ENCODE peak calls at places on chromosomes 13 and 19, in ten cellular contexts. One of them, this sample, is unnamed.

GRCh38 chr19:41876847-41877489 is at the start of gene CD79A:
- DNase-seq in foreskin fibroblast: no peak
- DNase-seq in Peyer's patch: peak; percentile 94
- DNase-seq in progenitor cell of endocrine pancreas: no peak
- DNase-seq in kidney epithelial cell: no peak
- DNase-seq in breast epithelium: no peak
- DNase-seq in prostate gland: no peak
- DNase-seq in CD4-positive, alpha-beta T cell: no peak
- DNase-seq in RWPE1: no peak
- DNase-seq in endodermal cell: no peak
- DNase-seq in this sample: no peak

GRCh38 chr19:43820098-43820860 is 6.8 kb upstream of the ZNF283 start:
- DNase-seq in foreskin fibroblast: peak; percentile 47
- DNase-seq in Peyer's patch: peak; percentile 51
- DNase-seq in progenitor cell of endocrine pancreas: no peak
- DNase-seq in kidney epithelial cell: no peak
- DNase-seq in breast epithelium: no peak
- DNase-seq in prostate gland: no peak
- DNase-seq in CD4-positive, alpha-beta T cell: no peak
- DNase-seq in RWPE1: peak; percentile 19
- DNase-seq in endodermal cell: peak; percentile 58
- DNase-seq in this sample: no peak

GRCh38 chr13:66933994-66934393 is 296.1 kb downstream of the PCDH9 start:
- DNase-seq in foreskin fibroblast: peak; percentile 83
- DNase-seq in Peyer's patch: no peak
- DNase-seq in progenitor cell of endocrine pancreas: no peak
- DNase-seq in kidney epithelial cell: peak; percentile 90
- DNase-seq in breast epithelium: no peak
- DNase-seq in prostate gland: no peak
- DNase-seq in CD4-positive, alpha-beta T cell: no peak
- DNase-seq in RWPE1: peak; percentile 50
- DNase-seq in endodermal cell: no peak
- DNase-seq in this sample: no peak

GRCh38 chr13:21517576-21517975 is 58.5 kb upstream of the ZDHHC20 start:
- DNase-seq in foreskin fibroblast: no peak
- DNase-seq in Peyer's patch: no peak
- DNase-seq in progenitor cell of endocrine pancreas: no peak
- DNase-seq in kidney epithelial cell: no peak
- DNase-seq in breast epithelium: no peak
- DNase-seq in prostate gland: no peak
- DNase-seq in CD4-positive, alpha-beta T cell: no peak
- DNase-seq in RWPE1: no peak
- DNase-seq in endodermal cell: no peak
- DNase-seq in this sample: no peak

GRCh38 chr13:43306364-43306763 is 283.0 kb downstream of the DNAJC15 start:
- DNase-seq in foreskin fibroblast: no peak
- DNase-seq in Peyer's patch: no peak
- DNase-seq in progenitor cell of endocrine pancreas: no peak
- DNase-seq in kidney epithelial cell: no peak
- DNase-seq in breast epithelium: no peak
- DNase-seq in prostate gland: no peak
- DNase-seq in CD4-positive, alpha-beta T cell: no peak
- DNase-seq in RWPE1: no peak
- DNase-seq in endodermal cell: no peak
- DNase-seq in this sample: no peak

GRCh38 chr19:6519289-6519688 is 11.5 kb upstream of the TNFSF9 start:
- DNase-seq in foreskin fibroblast: peak; percentile 45
- DNase-seq in Peyer's patch: no peak
- DNase-seq in progenitor cell of endocrine pancreas: no peak
- DNase-seq in kidney epithelial cell: peak; percentile 52
- DNase-seq in breast epithelium: no peak
- DNase-seq in prostate gland: no peak
- DNase-seq in CD4-positive, alpha-beta T cell: no peak
- DNase-seq in RWPE1: peak; percentile 66
- DNase-seq in endodermal cell: no peak
- DNase-seq in this sample: no peak

GRCh38 chr19:13134626-13135025 is 15.5 kb downstream of the STX10 start:
- DNase-seq in foreskin fibroblast: no peak
- DNase-seq in Peyer's patch: no peak
- DNase-seq in progenitor cell of endocrine pancreas: no peak
- DNase-seq in kidney epithelial cell: no peak
- DNase-seq in breast epithelium: no peak
- DNase-seq in prostate gland: no peak
- DNase-seq in CD4-positive, alpha-beta T cell: no peak
- DNase-seq in RWPE1: no peak
- DNase-seq in endodermal cell: no peak
- DNase-seq in this sample: no peak

GRCh38 chr19:55027472-55028337 is 10.4 kb downstream of the GP6 start:
- DNase-seq in foreskin fibroblast: no peak
- DNase-seq in Peyer's patch: no peak
- DNase-seq in progenitor cell of endocrine pancreas: no peak
- DNase-seq in kidney epithelial cell: no peak
- DNase-seq in breast epithelium: no peak
- DNase-seq in prostate gland: no peak
- DNase-seq in CD4-positive, alpha-beta T cell: no peak
- DNase-seq in RWPE1: no peak
- DNase-seq in endodermal cell: no peak
- DNase-seq in this sample: no peak

GRCh38 chr13:87274209-87274819 is 396.9 kb upstream of the SLITRK5 start:
- DNase-seq in foreskin fibroblast: no peak
- DNase-seq in Peyer's patch: peak; percentile 52
- DNase-seq in progenitor cell of endocrine pancreas: peak; percentile 33
- DNase-seq in kidney epithelial cell: peak; percentile 14
- DNase-seq in breast epithelium: no peak
- DNase-seq in prostate gland: no peak
- DNase-seq in CD4-positive, alpha-beta T cell: no peak
- DNase-seq in RWPE1: peak; percentile 19
- DNase-seq in endodermal cell: peak; percentile 82
- DNase-seq in this sample: peak; percentile 60

GRCh38 chr19:10915511-10916091 is 12.8 kb downstream of the YIPF2 start:
- DNase-seq in foreskin fibroblast: peak; percentile 98
- DNase-seq in Peyer's patch: no peak
- DNase-seq in progenitor cell of endocrine pancreas: no peak
- DNase-seq in kidney epithelial cell: peak; percentile 41
- DNase-seq in breast epithelium: no peak
- DNase-seq in prostate gland: no peak
- DNase-seq in CD4-positive, alpha-beta T cell: no peak
- DNase-seq in RWPE1: peak; percentile 80
- DNase-seq in endodermal cell: no peak
- DNase-seq in this sample: no peak

GRCh38 chr19:11377237-11377636 is 2.8 kb downstream of the SWSAP1 start:
- DNase-seq in foreskin fibroblast: peak; percentile 78
- DNase-seq in Peyer's patch: no peak
- DNase-seq in progenitor cell of endocrine pancreas: no peak
- DNase-seq in kidney epithelial cell: peak; percentile 69
- DNase-seq in breast epithelium: no peak
- DNase-seq in prostate gland: peak; percentile 54
- DNase-seq in CD4-positive, alpha-beta T cell: no peak
- DNase-seq in RWPE1: peak; percentile 46
- DNase-seq in endodermal cell: no peak
- DNase-seq in this sample: no peak

GRCh38 chr13:35690546-35690945 is 214.1 kb upstream of the MAB21L1 start:
- DNase-seq in foreskin fibroblast: no peak
- DNase-seq in Peyer's patch: no peak
- DNase-seq in progenitor cell of endocrine pancreas: no peak
- DNase-seq in kidney epithelial cell: no peak
- DNase-seq in breast epithelium: no peak
- DNase-seq in prostate gland: no peak
- DNase-seq in CD4-positive, alpha-beta T cell: no peak
- DNase-seq in RWPE1: no peak
- DNase-seq in endodermal cell: peak; percentile 13
- DNase-seq in this sample: no peak

GRCh38 chr19:7680606-7681335 is at the start of gene TRAPPC5:
- DNase-seq in foreskin fibroblast: peak; percentile 71
- DNase-seq in Peyer's patch: peak; percentile 93
- DNase-seq in progenitor cell of endocrine pancreas: peak; percentile 87
- DNase-seq in kidney epithelial cell: peak; percentile 41
- DNase-seq in breast epithelium: peak; percentile 63
- DNase-seq in prostate gland: peak; percentile 78
- DNase-seq in CD4-positive, alpha-beta T cell: peak; percentile 80
- DNase-seq in RWPE1: peak; percentile 80
- DNase-seq in endodermal cell: peak; percentile 94
- DNase-seq in this sample: peak; percentile 92

GRCh38 chr19:7679771-7680605 is 645 bp upstream of the TRAPPC5 start:
- DNase-seq in foreskin fibroblast: no peak
- DNase-seq in Peyer's patch: no peak
- DNase-seq in progenitor cell of endocrine pancreas: no peak
- DNase-seq in kidney epithelial cell: no peak
- DNase-seq in breast epithelium: no peak
- DNase-seq in prostate gland: no peak
- DNase-seq in CD4-positive, alpha-beta T cell: peak; percentile 4
- DNase-seq in RWPE1: no peak
- DNase-seq in endodermal cell: no peak
- DNase-seq in this sample: no peak

GRCh38 chr19:7679017-7679720 is 1.5 kb upstream of the TRAPPC5 start:
- DNase-seq in foreskin fibroblast: no peak
- DNase-seq in Peyer's patch: peak; percentile 85
- DNase-seq in progenitor cell of endocrine pancreas: no peak
- DNase-seq in kidney epithelial cell: no peak
- DNase-seq in breast epithelium: no peak
- DNase-seq in prostate gland: peak; percentile 17
- DNase-seq in CD4-positive, alpha-beta T cell: peak; percentile 52
- DNase-seq in RWPE1: no peak
- DNase-seq in endodermal cell: no peak
- DNase-seq in this sample: no peak

GRCh38 chr19:7681336-7682174 is 922 bp downstream of the TRAPPC5 start:
- DNase-seq in foreskin fibroblast: peak; percentile 74
- DNase-seq in Peyer's patch: peak; percentile 91
- DNase-seq in progenitor cell of endocrine pancreas: peak; percentile 48
- DNase-seq in kidney epithelial cell: peak; percentile 31
- DNase-seq in breast epithelium: peak; percentile 71
- DNase-seq in prostate gland: peak; percentile 69
- DNase-seq in CD4-positive, alpha-beta T cell: peak; percentile 78
- DNase-seq in RWPE1: peak; percentile 75
- DNase-seq in endodermal cell: peak; percentile 93
- DNase-seq in this sample: peak; percentile 75

GRCh38 chr19:7682175-7682855 is 1.7 kb downstream of the TRAPPC5 start:
- DNase-seq in foreskin fibroblast: no peak
- DNase-seq in Peyer's patch: no peak
- DNase-seq in progenitor cell of endocrine pancreas: no peak
- DNase-seq in kidney epithelial cell: no peak
- DNase-seq in breast epithelium: no peak
- DNase-seq in prostate gland: no peak
- DNase-seq in CD4-positive, alpha-beta T cell: no peak
- DNase-seq in RWPE1: no peak
- DNase-seq in endodermal cell: no peak
- DNase-seq in this sample: no peak
- TF ChIP-seq CTCF in foreskin fibroblast: no peak
- TF ChIP-seq CTCF in Peyer's patch: no peak
- TF ChIP-seq CTCF in progenitor cell of endocrine pancreas: no peak
- TF ChIP-seq CTCF in kidney epithelial cell: no peak
- TF ChIP-seq CTCF in breast epithelium: no peak
- TF ChIP-seq CTCF in prostate gland: no peak
- TF ChIP-seq CTCF in CD4-positive, alpha-beta T cell: no peak
- TF ChIP-seq CTCF in RWPE1: no peak
- TF ChIP-seq CTCF in endodermal cell: peak; percentile 59
- TF ChIP-seq CTCF in this sample: no peak

GRCh38 chr19:49533551-49534488 is 6.0 kb downstream of the RCN3 start:
- DNase-seq in foreskin fibroblast: peak; percentile 57
- DNase-seq in Peyer's patch: peak; percentile 88
- DNase-seq in progenitor cell of endocrine pancreas: peak; percentile 46
- DNase-seq in kidney epithelial cell: no peak
- DNase-seq in breast epithelium: peak; percentile 63
- DNase-seq in prostate gland: peak; percentile 55
- DNase-seq in CD4-positive, alpha-beta T cell: peak; percentile 75
- DNase-seq in RWPE1: peak; percentile 73
- DNase-seq in endodermal cell: peak; percentile 94
- DNase-seq in this sample: peak; percentile 92
- TF ChIP-seq CTCF in foreskin fibroblast: peak; percentile 3
- TF ChIP-seq CTCF in Peyer's patch: peak; percentile 54
- TF ChIP-seq CTCF in progenitor cell of endocrine pancreas: peak; percentile 48
- TF ChIP-seq CTCF in kidney epithelial cell: peak; percentile 44
- TF ChIP-seq CTCF in breast epithelium: no peak
- TF ChIP-seq CTCF in prostate gland: no peak
- TF ChIP-seq CTCF in CD4-positive, alpha-beta T cell: peak; percentile 38
- TF ChIP-seq CTCF in RWPE1: peak; percentile 46
- TF ChIP-seq CTCF in endodermal cell: peak; percentile 75
- TF ChIP-seq CTCF in this sample: peak; percentile 34

DNA sequence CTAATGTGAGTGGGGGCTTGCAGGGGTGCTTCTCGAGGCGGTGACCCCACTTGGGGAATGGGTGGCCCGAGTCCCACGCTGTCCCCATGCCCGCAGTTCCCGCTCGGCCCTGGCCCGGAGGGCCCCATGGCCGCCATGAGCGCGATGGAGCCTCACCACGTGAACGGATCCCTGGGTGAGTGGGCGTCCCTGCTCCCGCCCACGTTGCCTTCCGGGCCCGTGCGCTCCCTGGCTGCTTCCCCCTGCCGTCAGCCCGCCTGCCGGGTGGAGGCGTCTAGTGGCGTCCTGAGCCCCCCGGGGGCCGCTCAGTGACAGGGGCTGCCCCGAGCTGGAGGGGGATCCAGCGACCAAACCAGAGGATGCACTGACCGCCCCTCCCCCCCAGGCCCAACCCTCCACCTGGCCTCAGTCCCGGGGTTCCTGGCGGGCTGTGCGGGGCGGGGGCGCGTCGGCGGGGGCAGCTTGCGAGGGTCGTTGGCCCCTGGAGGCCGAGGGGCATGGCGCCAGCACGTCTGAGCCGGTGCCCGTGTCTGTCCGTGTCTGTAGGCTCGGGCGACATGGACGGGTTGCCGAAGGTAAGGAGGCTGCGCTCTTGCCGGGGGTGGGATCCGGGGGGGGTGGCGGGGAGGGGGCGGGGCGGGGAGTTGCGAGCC is 4.8 kb downstream of the ISYNA1 start:
- DNase-seq in foreskin fibroblast: no peak
- DNase-seq in Peyer's patch: peak; percentile 78
- DNase-seq in progenitor cell of endocrine pancreas: no peak
- DNase-seq in kidney epithelial cell: no peak
- DNase-seq in breast epithelium: no peak
- DNase-seq in prostate gland: no peak
- DNase-seq in CD4-positive, alpha-beta T cell: no peak
- DNase-seq in RWPE1: no peak
- DNase-seq in endodermal cell: peak; percentile 81
- DNase-seq in this sample: peak; percentile 64
- TF ChIP-seq CTCF in foreskin fibroblast: no peak
- TF ChIP-seq CTCF in Peyer's patch: no peak
- TF ChIP-seq CTCF in progenitor cell of endocrine pancreas: peak; percentile 10
- TF ChIP-seq CTCF in kidney epithelial cell: no peak
- TF ChIP-seq CTCF in breast epithelium: no peak
- TF ChIP-seq CTCF in prostate gland: no peak
- TF ChIP-seq CTCF in CD4-positive, alpha-beta T cell: no peak
- TF ChIP-seq CTCF in RWPE1: no peak
- TF ChIP-seq CTCF in endodermal cell: no peak
- TF ChIP-seq CTCF in this sample: no peak

DNA sequence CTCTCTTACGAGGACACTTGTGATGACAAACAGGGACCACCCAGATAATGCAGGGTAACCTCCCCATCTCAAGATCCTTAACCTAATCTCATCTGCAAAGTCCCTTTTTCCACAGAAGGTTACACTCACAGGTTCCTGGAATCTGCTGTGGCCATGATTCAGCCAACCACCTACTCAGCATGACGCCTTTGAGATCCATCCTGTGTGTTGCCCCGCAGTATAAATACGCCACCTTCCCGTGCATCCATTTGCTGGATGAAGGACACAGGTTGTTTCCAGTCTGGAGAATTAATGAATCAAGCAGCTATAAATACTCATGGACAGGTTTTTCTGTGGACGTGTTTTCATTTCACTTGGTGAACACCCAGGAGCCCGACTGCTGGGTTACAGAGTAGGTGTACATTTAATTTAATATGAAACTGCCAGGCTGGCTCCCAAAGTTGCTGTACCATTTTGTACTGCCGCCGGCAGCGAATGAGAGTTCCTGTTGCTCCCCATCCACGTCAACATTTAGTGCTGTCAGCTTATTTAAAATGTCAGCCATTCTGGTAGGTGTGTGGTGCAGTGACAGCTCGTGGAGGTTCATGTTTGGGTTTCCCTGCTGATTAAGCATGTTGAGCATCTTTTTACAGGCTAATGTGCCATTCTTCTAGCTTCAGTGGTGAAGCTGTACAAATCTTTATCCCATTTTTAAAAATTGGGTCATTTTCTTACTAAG is 40.2 kb downstream of the ELL start:
- DNase-seq in foreskin fibroblast: no peak
- DNase-seq in Peyer's patch: no peak
- DNase-seq in progenitor cell of endocrine pancreas: no peak
- DNase-seq in kidney epithelial cell: no peak
- DNase-seq in breast epithelium: no peak
- DNase-seq in prostate gland: no peak
- DNase-seq in CD4-positive, alpha-beta T cell: no peak
- DNase-seq in RWPE1: no peak
- DNase-seq in endodermal cell: no peak
- DNase-seq in this sample: no peak
- TF ChIP-seq CTCF in foreskin fibroblast: no peak
- TF ChIP-seq CTCF in Peyer's patch: no peak
- TF ChIP-seq CTCF in progenitor cell of endocrine pancreas: no peak
- TF ChIP-seq CTCF in kidney epithelial cell: no peak
- TF ChIP-seq CTCF in breast epithelium: no peak
- TF ChIP-seq CTCF in prostate gland: no peak
- TF ChIP-seq CTCF in CD4-positive, alpha-beta T cell: no peak
- TF ChIP-seq CTCF in RWPE1: no peak
- TF ChIP-seq CTCF in endodermal cell: no peak
- TF ChIP-seq CTCF in this sample: no peak